ENCODE peak calls at places on chromosomes 12 and 14, in six cellular contexts. One of them, this sample, is unnamed.

GRCh38 chr12:125079084-125079483 is 13.8 kb downstream of the AACS start:
- DNase-seq in GM12865: no peak
- DNase-seq in GM20000: no peak
- DNase-seq in cardiac muscle cell: no peak
- DNase-seq in mesothelial cell of epicardium: no peak
- DNase-seq in fibroblast of pulmonary artery: no peak
- DNase-seq in this sample: no peak

GRCh38 chr12:23433121-23433520 is 516.3 kb downstream of the SOX5 start:
- DNase-seq in GM12865: no peak
- DNase-seq in mesothelial cell of epicardium: no peak
- DNase-seq in GM20000: no peak
- DNase-seq in cardiac muscle cell: no peak
- DNase-seq in fibroblast of pulmonary artery: no peak
- DNase-seq in this sample: no peak

GRCh38 chr12:104628338-104629135 is 171.8 kb downstream of the CHST11 start:
- DNase-seq in GM20000: no peak
- DNase-seq in fibroblast of pulmonary artery: no peak
- DNase-seq in GM12865: no peak
- DNase-seq in mesothelial cell of epicardium: no peak
- DNase-seq in cardiac muscle cell: no peak
- DNase-seq in this sample: no peak

GRCh38 chr12:113235976-113236375 is 14.7 kb downstream of the TPCN1 start:
- DNase-seq in cardiac muscle cell: no peak
- DNase-seq in GM20000: no peak
- DNase-seq in GM12865: no peak
- DNase-seq in fibroblast of pulmonary artery: no peak
- DNase-seq in mesothelial cell of epicardium: no peak
- DNase-seq in this sample: no peak

GRCh38 chr14:22980672-22981089 is 1.7 kb downstream of the AJUBA start:
- DNase-seq in GM12865: no peak
- DNase-seq in GM20000: no peak
- DNase-seq in mesothelial cell of epicardium: peak; percentile 63
- DNase-seq in fibroblast of pulmonary artery: peak; percentile 27
- DNase-seq in cardiac muscle cell: peak; percentile 60
- DNase-seq in this sample: peak; percentile 27

GRCh38 chr12:24997496-24997895 is 48.6 kb upstream of the BCAT1 start:
- DNase-seq in mesothelial cell of epicardium: no peak
- DNase-seq in fibroblast of pulmonary artery: no peak
- DNase-seq in GM20000: no peak
- DNase-seq in cardiac muscle cell: no peak
- DNase-seq in GM12865: peak; percentile 31
- DNase-seq in this sample: no peak

GRCh38 chr12:545835-546234 is 86.1 kb downstream of the B4GALNT3 start:
- DNase-seq in fibroblast of pulmonary artery: no peak
- DNase-seq in mesothelial cell of epicardium: no peak
- DNase-seq in GM12865: no peak
- DNase-seq in cardiac muscle cell: no peak
- DNase-seq in GM20000: no peak
- DNase-seq in this sample: no peak

GRCh38 chr14:30214456-30215090 is 286.9 kb upstream of the PRKD1 start:
- DNase-seq in GM20000: peak; percentile 16
- DNase-seq in cardiac muscle cell: peak; percentile 89
- DNase-seq in GM12865: peak; percentile 42
- DNase-seq in mesothelial cell of epicardium: no peak
- DNase-seq in fibroblast of pulmonary artery: peak; percentile 88
- DNase-seq in this sample: no peak

GRCh38 chr14:90381999-90382451 is 14.8 kb upstream of the CALM1 start:
- DNase-seq in cardiac muscle cell: no peak
- DNase-seq in GM12865: peak; percentile 32
- DNase-seq in GM20000: no peak
- DNase-seq in mesothelial cell of epicardium: no peak
- DNase-seq in fibroblast of pulmonary artery: no peak
- DNase-seq in this sample: peak; percentile 50

GRCh38 chr12:107845226-107845979 is 70.9 kb downstream of the ASCL4 start:
- DNase-seq in GM20000: no peak
- DNase-seq in mesothelial cell of epicardium: no peak
- DNase-seq in cardiac muscle cell: no peak
- DNase-seq in fibroblast of pulmonary artery: no peak
- DNase-seq in GM12865: no peak
- DNase-seq in this sample: no peak

GRCh38 chr12:131209082-131210070 is 255.7 kb downstream of the ADGRD1 start:
- DNase-seq in cardiac muscle cell: no peak
- DNase-seq in GM12865: no peak
- DNase-seq in GM20000: no peak
- DNase-seq in mesothelial cell of epicardium: no peak
- DNase-seq in fibroblast of pulmonary artery: no peak
- DNase-seq in this sample: peak; percentile 33

GRCh38 chr14:69674546-69675245 is 63.3 kb downstream of the SUSD6 start:
- DNase-seq in GM20000: no peak
- DNase-seq in GM12865: no peak
- DNase-seq in cardiac muscle cell: no peak
- DNase-seq in mesothelial cell of epicardium: no peak
- DNase-seq in fibroblast of pulmonary artery: no peak
- DNase-seq in this sample: peak; percentile 36

GRCh38 chr12:19055589-19055988 is 73.9 kb upstream of the PLEKHA5 start:
- DNase-seq in fibroblast of pulmonary artery: no peak
- DNase-seq in GM20000: no peak
- DNase-seq in cardiac muscle cell: no peak
- DNase-seq in mesothelial cell of epicardium: no peak
- DNase-seq in GM12865: no peak
- DNase-seq in this sample: no peak

GRCh38 chr14:68468437-68469207 is 324.2 kb downstream of the ZFP36L1 start:
- DNase-seq in GM20000: no peak
- DNase-seq in fibroblast of pulmonary artery: peak; percentile 59
- DNase-seq in GM12865: peak; percentile 59
- DNase-seq in mesothelial cell of epicardium: no peak
- DNase-seq in cardiac muscle cell: peak; percentile 67
- DNase-seq in this sample: peak; percentile 69

GRCh38 chr12:100189241-100190012 is 11.2 kb upstream of the ACTR6 start:
- DNase-seq in GM20000: no peak
- DNase-seq in fibroblast of pulmonary artery: no peak
- DNase-seq in GM12865: no peak
- DNase-seq in mesothelial cell of epicardium: no peak
- DNase-seq in cardiac muscle cell: no peak
- DNase-seq in this sample: no peak

GRCh38 chr14:73494593-73494992 is 3.9 kb downstream of the RIOX1 start:
- DNase-seq in GM12865: no peak
- DNase-seq in cardiac muscle cell: no peak
- DNase-seq in mesothelial cell of epicardium: no peak
- DNase-seq in fibroblast of pulmonary artery: no peak
- DNase-seq in GM20000: no peak
- DNase-seq in this sample: no peak

GRCh38 chr14:67440513-67440912 is 28.5 kb upstream of the PLEK2 start:
- DNase-seq in fibroblast of pulmonary artery: no peak
- DNase-seq in GM20000: no peak
- DNase-seq in GM12865: no peak
- DNase-seq in mesothelial cell of epicardium: no peak
- DNase-seq in cardiac muscle cell: no peak
- DNase-seq in this sample: no peak

GRCh38 chr14:92563359-92563758 is 49.8 kb downstream of the RIN3 start:
- DNase-seq in mesothelial cell of epicardium: no peak
- DNase-seq in fibroblast of pulmonary artery: no peak
- DNase-seq in GM12865: peak; percentile 84
- DNase-seq in cardiac muscle cell: no peak
- DNase-seq in GM20000: peak; percentile 64
- DNase-seq in this sample: peak; percentile 62

GRCh38 chr12:127130506-127131100 is 1136.4 kb upstream of the TMEM132C start:
- DNase-seq in GM12865: no peak
- DNase-seq in fibroblast of pulmonary artery: no peak
- DNase-seq in cardiac muscle cell: no peak
- DNase-seq in mesothelial cell of epicardium: no peak
- DNase-seq in GM20000: no peak
- DNase-seq in this sample: no peak

DNA sequence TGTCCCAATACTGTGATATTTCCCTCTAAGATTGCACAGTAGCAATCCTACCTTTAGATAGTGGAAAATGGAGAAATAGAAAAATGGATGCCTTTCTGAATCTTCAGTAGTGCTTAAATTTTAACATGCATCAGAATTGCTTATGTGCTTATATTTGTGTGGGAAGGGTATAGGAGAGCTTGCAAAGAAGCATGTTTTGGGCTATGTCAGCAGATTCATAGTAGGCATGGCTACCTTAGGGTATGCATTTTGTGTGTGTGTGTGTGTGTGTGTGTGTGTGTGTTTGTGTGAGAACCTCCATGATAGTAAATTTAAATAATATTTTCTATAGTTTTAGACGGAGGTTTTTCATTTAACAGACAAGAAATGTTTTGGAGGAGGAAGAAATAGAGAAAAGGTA is 38.3 kb downstream of the NEUROD4 start:
- DNase-seq in mesothelial cell of epicardium: no peak
- DNase-seq in cardiac muscle cell: no peak
- DNase-seq in GM20000: no peak
- DNase-seq in GM12865: no peak
- DNase-seq in fibroblast of pulmonary artery: no peak
- DNase-seq in this sample: no peak
- TF ChIP-seq CTCF in mesothelial cell of epicardium: no peak
- TF ChIP-seq CTCF in cardiac muscle cell: no peak
- TF ChIP-seq CTCF in GM20000: no peak
- TF ChIP-seq CTCF in GM12865: no peak
- TF ChIP-seq CTCF in fibroblast of pulmonary artery: no peak
- TF ChIP-seq CTCF in this sample: no peak

GRCh38 chr12:53051881-53052412 is 2.1 kb downstream of the TNS2 start:
- DNase-seq in mesothelial cell of epicardium: no peak
- DNase-seq in GM12865: no peak
- DNase-seq in cardiac muscle cell: peak; percentile 4
- DNase-seq in fibroblast of pulmonary artery: no peak
- DNase-seq in GM20000: no peak
- DNase-seq in this sample: no peak

GRCh38 chr12:53050426-53051057 is 677 bp downstream of the TNS2 start:
- DNase-seq in mesothelial cell of epicardium: peak; percentile 7
- DNase-seq in fibroblast of pulmonary artery: no peak
- DNase-seq in GM20000: no peak
- DNase-seq in cardiac muscle cell: no peak
- DNase-seq in GM12865: no peak
- DNase-seq in this sample: no peak

GRCh38 chr12:53049582-53050318 is at the start of gene TNS2:
- DNase-seq in GM12865: no peak
- DNase-seq in fibroblast of pulmonary artery: peak; percentile 81
- DNase-seq in mesothelial cell of epicardium: peak; percentile 24
- DNase-seq in cardiac muscle cell: peak; percentile 86
- DNase-seq in GM20000: no peak
- DNase-seq in this sample: no peak

GRCh38 chr12:53052419-53053222 is 2.8 kb downstream of the TNS2 start:
- DNase-seq in cardiac muscle cell: peak; percentile 92
- DNase-seq in GM12865: no peak
- DNase-seq in fibroblast of pulmonary artery: peak; percentile 86
- DNase-seq in mesothelial cell of epicardium: no peak
- DNase-seq in GM20000: no peak
- DNase-seq in this sample: no peak

GRCh38 chr12:53051058-53051880 is 1.4 kb downstream of the TNS2 start:
- DNase-seq in GM20000: no peak
- DNase-seq in mesothelial cell of epicardium: peak; percentile 2
- DNase-seq in GM12865: no peak
- DNase-seq in fibroblast of pulmonary artery: peak; percentile 81
- DNase-seq in cardiac muscle cell: peak; percentile 77
- DNase-seq in this sample: no peak
- TF ChIP-seq CTCF in GM20000: no peak
- TF ChIP-seq CTCF in mesothelial cell of epicardium: no peak
- TF ChIP-seq CTCF in GM12865: no peak
- TF ChIP-seq CTCF in fibroblast of pulmonary artery: peak; percentile 9
- TF ChIP-seq CTCF in cardiac muscle cell: peak; percentile 13
- TF ChIP-seq CTCF in this sample: no peak

DNA sequence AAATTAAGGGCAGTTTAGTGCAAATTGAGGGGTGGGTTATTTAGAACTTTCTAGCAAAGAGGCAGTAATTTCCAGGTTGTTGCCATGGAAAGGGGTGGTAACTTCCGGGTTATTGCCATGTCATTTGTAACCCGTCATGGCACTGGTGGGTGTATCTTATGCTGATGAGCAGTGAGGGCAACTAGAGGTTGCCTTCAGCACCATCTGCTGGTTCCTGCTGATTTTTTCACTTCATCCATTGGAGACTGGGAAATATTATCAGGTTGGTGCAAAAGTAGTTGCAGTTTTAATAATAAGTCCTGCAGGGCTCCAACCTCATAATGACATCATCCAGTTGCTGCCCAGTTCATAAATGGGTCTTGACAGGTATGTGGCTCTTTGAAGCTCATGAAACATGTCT is 24.4 kb upstream of the SERPINA4 start:
- DNase-seq in cardiac muscle cell: peak; percentile 20
- DNase-seq in fibroblast of pulmonary artery: peak; percentile 31
- DNase-seq in mesothelial cell of epicardium: no peak
- DNase-seq in GM20000: no peak
- DNase-seq in GM12865: peak; percentile 53
- DNase-seq in this sample: no peak
- TF ChIP-seq CTCF in cardiac muscle cell: no peak
- TF ChIP-seq CTCF in fibroblast of pulmonary artery: peak; percentile 21
- TF ChIP-seq CTCF in mesothelial cell of epicardium: no peak
- TF ChIP-seq CTCF in GM20000: no peak
- TF ChIP-seq CTCF in GM12865: no peak
- TF ChIP-seq CTCF in this sample: no peak

GRCh38 chr12:128798543-128799341 is 25.0 kb downstream of the SLC15A4 start:
- DNase-seq in GM20000: peak; percentile 32
- DNase-seq in mesothelial cell of epicardium: no peak
- DNase-seq in fibroblast of pulmonary artery: peak; percentile 29
- DNase-seq in cardiac muscle cell: no peak
- DNase-seq in GM12865: peak; percentile 68
- DNase-seq in this sample: no peak
- TF ChIP-seq CTCF in GM20000: peak; percentile 17
- TF ChIP-seq CTCF in mesothelial cell of epicardium: peak; percentile 16
- TF ChIP-seq CTCF in fibroblast of pulmonary artery: peak; percentile 14
- TF ChIP-seq CTCF in cardiac muscle cell: peak; percentile 10
- TF ChIP-seq CTCF in GM12865: peak; percentile 13
- TF ChIP-seq CTCF in this sample: no peak

GRCh38 chr14:78018283-78018682 is 151.9 kb upstream of the NRXN3 start:
- DNase-seq in mesothelial cell of epicardium: no peak
- DNase-seq in cardiac muscle cell: no peak
- DNase-seq in GM20000: no peak
- DNase-seq in fibroblast of pulmonary artery: no peak
- DNase-seq in GM12865: no peak
- DNase-seq in this sample: no peak

GRCh38 chr14:78023112-78023511 is 147.1 kb upstream of the NRXN3 start:
- DNase-seq in cardiac muscle cell: no peak
- DNase-seq in fibroblast of pulmonary artery: no peak
- DNase-seq in GM12865: no peak
- DNase-seq in mesothelial cell of epicardium: no peak
- DNase-seq in GM20000: no peak
- DNase-seq in this sample: no peak

GRCh38 chr14:78016532-78016931 is 153.6 kb upstream of the NRXN3 start:
- DNase-seq in cardiac muscle cell: no peak
- DNase-seq in GM12865: no peak
- DNase-seq in GM20000: no peak
- DNase-seq in mesothelial cell of epicardium: no peak
- DNase-seq in fibroblast of pulmonary artery: no peak
- DNase-seq in this sample: no peak

DNA sequence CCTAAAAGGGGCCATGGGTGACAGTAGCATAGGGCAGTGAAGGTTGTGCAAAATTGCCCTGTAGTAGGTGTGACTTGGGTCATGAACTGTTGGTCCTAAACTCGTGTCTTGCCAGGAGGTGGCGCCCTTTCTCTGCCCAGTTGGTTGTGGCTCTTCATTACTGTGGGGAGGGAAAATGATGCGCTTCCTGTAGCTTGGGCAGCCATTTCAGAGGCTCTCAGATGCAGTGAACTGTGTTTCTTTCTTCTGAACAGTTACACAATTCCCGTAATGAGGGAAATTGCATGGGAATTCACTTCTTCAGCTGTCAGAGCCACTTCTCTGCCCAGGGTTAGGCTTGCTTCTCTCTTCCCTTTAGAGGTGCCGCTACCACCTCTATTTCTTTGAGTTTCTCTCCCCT is 148.1 kb upstream of the NRXN3 start:
- DNase-seq in cardiac muscle cell: peak; percentile 47
- DNase-seq in mesothelial cell of epicardium: no peak
- DNase-seq in GM20000: peak; percentile 63
- DNase-seq in fibroblast of pulmonary artery: peak; percentile 20
- DNase-seq in GM12865: peak; percentile 82
- DNase-seq in this sample: peak; percentile 83
- TF ChIP-seq CTCF in cardiac muscle cell: peak; percentile 44
- TF ChIP-seq CTCF in mesothelial cell of epicardium: peak; percentile 54
- TF ChIP-seq CTCF in GM20000: peak; percentile 38
- TF ChIP-seq CTCF in fibroblast of pulmonary artery: peak; percentile 28
- TF ChIP-seq CTCF in GM12865: peak; percentile 69
- TF ChIP-seq CTCF in this sample: peak; percentile 58

This sample was measured in activated CD8-positive, alpha-beta T cell treated with anti-CD3 and anti-CD28 coated beads for 36 hours.